ENCODE peak calls at places on chromosomes 13 and 19, in four cellular contexts. One of them, this sample, is unnamed.

GRCh38 chr19:55461974-55462628 is 659 bp upstream of the ISOC2 start:
- DNase-seq in HepG2: peak
- DNase-seq in GM12878: no peak
- DNase-seq in K562: peak
- DNase-seq in this sample: no peak

GRCh38 chr19:55311397-55311796 is 13.7 kb downstream of the TMEM150B start:
- DNase-seq in HepG2: no peak
- DNase-seq in GM12878: no peak
- DNase-seq in K562: no peak
- DNase-seq in this sample: no peak

GRCh38 chr13:33353646-33354045 is 68.1 kb upstream of the STARD13 start:
- DNase-seq in HepG2: no peak
- DNase-seq in GM12878: no peak
- DNase-seq in K562: no peak
- DNase-seq in this sample: no peak

GRCh38 chr19:55526216-55527196 is 10.4 kb downstream of the SBK2 start:
- DNase-seq in HepG2: peak
- DNase-seq in GM12878: no peak
- DNase-seq in K562: no peak
- DNase-seq in this sample: no peak

GRCh38 chr13:79589605-79590511 is 108.9 kb downstream of the NDFIP2 start:
- DNase-seq in HepG2: no peak
- DNase-seq in GM12878: no peak
- DNase-seq in K562: no peak
- DNase-seq in this sample: no peak

GRCh38 chr13:114226699-114227323 is 7.9 kb upstream of the CDC16 start:
- DNase-seq in HepG2: peak
- DNase-seq in GM12878: peak
- DNase-seq in K562: peak
- DNase-seq in this sample: peak

GRCh38 chr13:26425439-26426358 is 131.8 kb upstream of the WASF3 start:
- DNase-seq in HepG2: peak
- DNase-seq in GM12878: no peak
- DNase-seq in K562: no peak
- DNase-seq in this sample: no peak

GRCh38 chr19:47036233-47036651 is 12.2 kb downstream of the TMEM160 start:
- DNase-seq in HepG2: no peak
- DNase-seq in GM12878: no peak
- DNase-seq in K562: no peak
- DNase-seq in this sample: no peak

GRCh38 chr13:30186644-30187431 is 120.5 kb downstream of the KATNAL1 start:
- DNase-seq in HepG2: no peak
- DNase-seq in GM12878: no peak
- DNase-seq in K562: no peak
- DNase-seq in this sample: peak

GRCh38 chr13:31035162-31035951 is 102.9 kb downstream of the TEX26 start:
- DNase-seq in HepG2: no peak
- DNase-seq in GM12878: no peak
- DNase-seq in K562: no peak
- DNase-seq in this sample: no peak

GRCh38 chr19:49214701-49215100 is 57.1 kb downstream of the TRPM4 start:
- DNase-seq in HepG2: no peak
- DNase-seq in GM12878: no peak
- DNase-seq in K562: peak
- DNase-seq in this sample: no peak

GRCh38 chr19:30598688-30599087 is 226.5 kb downstream of the ZNF536 start:
- DNase-seq in HepG2: no peak
- DNase-seq in GM12878: no peak
- DNase-seq in K562: no peak
- DNase-seq in this sample: no peak

GRCh38 chr13:107138987-107139386 is 571.0 kb upstream of the ARGLU1 start:
- DNase-seq in HepG2: no peak
- DNase-seq in GM12878: no peak
- DNase-seq in K562: no peak
- DNase-seq in this sample: no peak

GRCh38 chr13:40789275-40790231 is at the start of gene SLC25A15:
- DNase-seq in HepG2: peak
- DNase-seq in GM12878: no peak
- DNase-seq in K562: peak
- DNase-seq in this sample: peak

GRCh38 chr19:29311391-29311790 is 98.4 kb upstream of the UQCRFS1 start:
- DNase-seq in HepG2: no peak
- DNase-seq in GM12878: no peak
- DNase-seq in K562: no peak
- DNase-seq in this sample: peak

GRCh38 chr19:28130066-28130511 is 1082.9 kb downstream of the UQCRFS1 start:
- DNase-seq in HepG2: no peak
- DNase-seq in GM12878: peak
- DNase-seq in K562: no peak
- DNase-seq in this sample: no peak

GRCh38 chr13:44713793-44714469 is 137.8 kb upstream of the TSC22D1 start:
- DNase-seq in HepG2: peak
- DNase-seq in GM12878: no peak
- DNase-seq in K562: no peak
- DNase-seq in this sample: no peak

GRCh38 chr19:5684694-5685430 is 4.0 kb downstream of the HSD11B1L start:
- DNase-seq in HepG2: no peak
- DNase-seq in GM12878: no peak
- DNase-seq in K562: no peak
- DNase-seq in this sample: no peak

GRCh38 chr13:88887045-88887662 is 1216.0 kb downstream of the SLITRK5 start:
- DNase-seq in HepG2: peak
- DNase-seq in GM12878: no peak
- DNase-seq in K562: no peak
- DNase-seq in this sample: peak

GRCh38 chr19:40519352-40520322 is 52.8 kb downstream of the SPTBN4 start:
- DNase-seq in HepG2: no peak
- DNase-seq in GM12878: no peak
- DNase-seq in K562: no peak
- DNase-seq in this sample: peak

GRCh38 chr13:19958119-19959111 is at the start of gene ZMYM2:
- DNase-seq in HepG2: peak
- DNase-seq in GM12878: peak
- DNase-seq in K562: peak
- DNase-seq in this sample: peak

GRCh38 chr13:85174291-85174690 is 624.9 kb downstream of the SLITRK6 start:
- DNase-seq in HepG2: no peak
- DNase-seq in GM12878: no peak
- DNase-seq in K562: no peak
- DNase-seq in this sample: no peak

GRCh38 chr13:102847272-102848234 is 1.7 kb downstream of the ERCC5 start:
- DNase-seq in HepG2: no peak
- DNase-seq in GM12878: no peak
- DNase-seq in K562: no peak
- DNase-seq in this sample: no peak

GRCh38 chr13:23811366-23812027 is 77.7 kb downstream of the MIPEP start:
- DNase-seq in HepG2: no peak
- DNase-seq in GM12878: no peak
- DNase-seq in K562: no peak
- DNase-seq in this sample: no peak

GRCh38 chr13:103351035-103351828 is 285.0 kb upstream of the SLC10A2 start:
- DNase-seq in HepG2: no peak
- DNase-seq in GM12878: no peak
- DNase-seq in K562: no peak
- DNase-seq in this sample: peak

GRCh38 chr13:112714366-112714765 is 24.5 kb downstream of the ATP11A start:
- DNase-seq in HepG2: no peak
- DNase-seq in GM12878: no peak
- DNase-seq in K562: no peak
- DNase-seq in this sample: peak

GRCh38 chr19:41589371-41589770 is 13.4 kb downstream of the CEACAM21 start:
- DNase-seq in HepG2: no peak
- DNase-seq in GM12878: no peak
- DNase-seq in K562: no peak
- DNase-seq in this sample: no peak

GRCh38 chr13:56718791-56719190 is 421.9 kb upstream of the PRR20A start:
- DNase-seq in HepG2: no peak
- DNase-seq in GM12878: no peak
- DNase-seq in K562: no peak
- DNase-seq in this sample: no peak

DNA sequence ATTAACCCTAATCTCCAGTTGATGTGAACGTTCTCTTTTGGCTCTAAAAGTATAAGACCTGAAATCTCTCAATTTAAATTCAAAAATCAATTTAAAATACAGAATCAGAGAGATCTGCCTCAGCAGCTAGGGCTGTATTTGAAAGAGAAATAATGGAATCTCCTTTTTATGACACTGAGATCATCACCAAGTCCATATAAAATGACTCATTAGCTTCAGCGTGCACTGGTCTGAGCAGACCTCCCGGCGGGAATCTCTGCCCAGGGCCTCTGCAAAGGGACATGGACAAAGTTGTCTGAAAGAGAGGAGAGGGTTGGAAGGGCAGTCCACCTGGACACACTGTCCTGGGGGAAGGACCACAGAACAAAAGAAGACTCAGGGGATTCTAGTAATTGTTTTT is 855.6 kb downstream of the EFNB2 start:
- DNase-seq in HepG2: no peak
- DNase-seq in GM12878: no peak
- DNase-seq in K562: no peak
- DNase-seq in this sample: no peak
- TF ChIP-seq ETV6 in HepG2: no peak
- TF ChIP-seq ETV6 in GM12878: no peak
- TF ChIP-seq ETV6 in K562: no peak
- TF ChIP-seq ETV6 in this sample: no peak

DNA sequence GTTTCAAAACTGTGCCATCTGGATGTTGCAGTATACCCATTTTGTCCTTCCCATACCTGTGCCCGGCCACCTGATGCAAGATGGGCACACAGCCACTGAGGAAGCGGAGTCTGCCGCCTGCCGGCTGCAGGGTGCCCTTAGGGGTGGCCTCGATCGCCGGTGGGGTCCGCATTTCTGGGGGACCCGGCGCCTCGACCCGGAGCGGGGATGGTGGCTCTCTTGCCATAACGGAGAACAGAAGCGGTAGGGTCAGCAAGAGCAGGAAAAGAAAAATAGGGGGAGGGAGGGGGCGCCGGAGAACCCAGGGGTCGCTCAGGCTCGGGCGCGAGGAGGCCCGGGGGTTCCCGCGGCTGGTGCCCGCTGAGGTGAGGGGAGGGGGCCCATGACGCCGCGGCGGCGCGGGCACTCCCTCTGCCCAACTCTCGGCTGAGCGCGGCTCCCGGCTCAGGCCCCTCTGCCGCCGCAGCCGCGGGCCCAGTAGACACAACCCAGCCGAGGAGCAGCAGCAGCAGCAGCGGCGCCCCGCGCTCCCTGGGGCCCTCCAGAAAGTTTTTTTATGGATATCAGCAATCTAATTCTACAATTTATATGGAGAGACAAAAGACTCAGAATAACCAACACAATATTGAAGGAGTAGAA is 13.8 kb upstream of the CYP4F2 start:
- DNase-seq in HepG2: no peak
- DNase-seq in GM12878: no peak
- DNase-seq in K562: no peak
- DNase-seq in this sample: peak
- TF ChIP-seq CTCF in HepG2: no peak
- TF ChIP-seq CTCF in GM12878: no peak
- TF ChIP-seq CTCF in K562: no peak
- TF ChIP-seq CTCF in this sample: no peak

GRCh38 chr13:75489502-75490263 is 7.7 kb upstream of the TBC1D4 start:
- DNase-seq in HepG2: peak
- DNase-seq in GM12878: peak
- DNase-seq in K562: no peak
- DNase-seq in this sample: no peak
- TF ChIP-seq ETV6 in HepG2: no peak
- TF ChIP-seq ETV6 in GM12878: no peak
- TF ChIP-seq ETV6 in K562: no peak
- TF ChIP-seq ETV6 in this sample: no peak

DNA sequence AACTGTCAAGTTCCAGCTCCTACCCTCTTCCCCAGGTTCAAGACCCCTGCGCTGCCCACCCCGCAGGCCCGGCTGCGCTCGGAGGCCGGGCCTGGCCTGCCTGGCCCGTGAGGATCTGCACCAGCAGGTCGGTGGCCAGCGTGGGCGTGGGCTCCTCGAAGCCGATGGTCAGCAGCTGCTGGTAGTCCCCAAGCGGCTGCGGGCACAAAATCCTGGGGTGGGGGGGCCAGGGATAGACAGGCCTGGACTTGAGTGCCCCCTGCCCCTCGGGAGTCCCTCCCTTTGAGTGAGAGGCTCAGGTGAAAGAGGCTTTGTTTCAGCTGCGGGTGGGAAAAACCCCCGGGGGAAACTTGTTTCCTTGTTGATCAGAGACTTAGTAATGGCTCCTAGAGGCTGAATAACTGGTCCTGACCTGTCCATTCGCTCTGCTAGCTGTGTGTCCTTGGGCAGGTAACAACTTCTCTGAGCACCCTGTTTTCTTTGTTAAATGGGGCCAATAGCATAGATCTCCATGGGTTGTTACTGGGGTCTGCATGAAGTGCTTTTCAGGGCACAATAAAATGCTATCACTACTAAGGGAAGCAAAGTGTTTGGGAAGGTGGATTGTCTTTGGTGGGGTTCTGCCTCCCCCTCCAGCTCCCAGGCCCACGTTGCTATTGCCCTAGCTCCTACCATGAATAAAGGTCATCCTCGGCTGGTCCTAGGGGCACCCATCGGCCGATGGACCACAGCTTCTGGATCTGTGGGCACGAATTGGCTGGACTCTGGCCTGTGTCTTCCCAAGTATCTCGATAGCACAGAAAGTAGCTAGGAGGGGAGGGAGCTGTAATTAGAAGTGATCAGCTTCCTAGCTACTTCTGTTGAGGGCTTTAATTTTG is 3.5 kb downstream of the C19orf67 start:
- DNase-seq in HepG2: no peak
- DNase-seq in GM12878: no peak
- DNase-seq in K562: no peak
- DNase-seq in this sample: no peak
- TF ChIP-seq CTCF in HepG2: no peak
- TF ChIP-seq CTCF in GM12878: no peak
- TF ChIP-seq CTCF in K562: no peak
- TF ChIP-seq CTCF in this sample: no peak

DNA sequence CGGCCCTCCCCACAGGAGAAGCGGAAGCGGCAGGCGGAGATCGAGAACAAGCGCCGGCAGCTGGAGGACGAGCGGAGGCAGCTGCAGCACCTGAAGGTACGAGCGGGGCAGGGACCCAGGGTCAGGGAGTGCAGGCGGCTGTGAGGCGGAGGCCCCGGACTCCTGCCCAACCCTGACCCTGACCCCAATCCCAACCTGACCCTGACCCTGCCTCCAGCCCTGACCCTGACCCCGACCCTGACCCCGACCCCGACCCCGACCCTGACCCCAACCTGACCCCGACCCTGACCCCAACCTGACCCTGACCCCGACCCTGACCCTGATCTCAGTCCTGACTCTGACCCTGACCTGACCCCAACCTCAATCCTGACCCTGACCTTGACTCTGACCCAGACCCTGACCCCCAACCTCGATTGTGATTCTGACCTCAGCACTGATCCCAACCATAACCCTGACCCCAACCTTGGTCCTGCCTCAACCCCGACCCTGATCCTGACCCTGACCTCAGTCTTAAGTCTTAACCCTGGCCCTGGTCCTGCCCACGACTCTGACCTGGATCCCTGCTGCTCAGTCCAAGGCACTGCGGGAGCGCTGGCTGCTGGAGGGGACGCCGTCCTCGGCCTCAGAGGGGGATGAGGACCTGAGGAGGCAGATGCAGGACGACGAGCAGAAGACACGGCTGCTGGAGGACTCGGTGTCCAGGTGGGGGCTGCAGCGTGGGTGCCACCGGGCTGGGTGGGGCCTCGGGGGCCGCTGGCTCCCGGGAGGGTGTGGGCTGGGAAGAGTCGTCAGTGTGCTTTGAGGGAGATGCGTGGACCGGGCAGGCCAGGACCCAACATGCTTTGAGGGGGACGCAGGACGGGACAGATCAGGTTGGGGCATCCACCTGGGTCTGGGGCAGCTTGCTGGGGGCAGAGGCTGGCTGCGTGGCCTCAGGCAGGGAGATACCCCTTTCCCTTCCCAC is 18.5 kb downstream of the PALM start:
- DNase-seq in HepG2: no peak
- DNase-seq in GM12878: no peak
- DNase-seq in K562: no peak
- DNase-seq in this sample: no peak
- TF ChIP-seq ETV6 in HepG2: no peak
- TF ChIP-seq ETV6 in GM12878: no peak
- TF ChIP-seq ETV6 in K562: no peak
- TF ChIP-seq ETV6 in this sample: no peak